ENCODE peak calls at places on chromosomes 5 and 9, in six cellular contexts. One of them, this sample, is unnamed. For H3K4me1, the result is how much of the 10 kb centered on the place peaks cover.

GRCh38 chr9:126386814-126387213 is 60.2 kb downstream of the MVB12B start:
- DNase-seq in H1: no peak
- DNase-seq in IMR-90: no peak
- DNase-seq in H9: no peak
- DNase-seq in neuronal stem cell: no peak
- DNase-seq in mesendoderm: no peak
- DNase-seq in this sample: no peak

GRCh38 chr9:20314981-20315380 is 307.3 kb downstream of the MLLT3 start:
- DNase-seq in H1: no peak
- DNase-seq in IMR-90: no peak
- DNase-seq in H9: no peak
- DNase-seq in neuronal stem cell: no peak
- DNase-seq in mesendoderm: no peak
- DNase-seq in this sample: no peak

GRCh38 chr9:69223605-69224004 is 49.5 kb downstream of the TJP2 start:
- DNase-seq in H1: peak
- DNase-seq in IMR-90: peak
- DNase-seq in H9: peak
- DNase-seq in neuronal stem cell: peak
- DNase-seq in mesendoderm: peak
- DNase-seq in this sample: peak

GRCh38 chr9:126690431-126691051 is 76.8 kb downstream of the LMX1B start:
- DNase-seq in H1: no peak
- DNase-seq in IMR-90: no peak
- DNase-seq in H9: peak
- DNase-seq in neuronal stem cell: no peak
- DNase-seq in mesendoderm: peak
- DNase-seq in this sample: peak

GRCh38 chr9:16316911-16317817 is 553.3 kb downstream of the BNC2 start:
- DNase-seq in H1: no peak
- DNase-seq in IMR-90: no peak
- DNase-seq in H9: peak
- DNase-seq in neuronal stem cell: no peak
- DNase-seq in mesendoderm: no peak
- DNase-seq in this sample: no peak

GRCh38 chr9:8186553-8186952 is 387.0 kb upstream of the DMAC1 start:
- DNase-seq in H1: no peak
- DNase-seq in IMR-90: no peak
- DNase-seq in H9: no peak
- DNase-seq in neuronal stem cell: no peak
- DNase-seq in mesendoderm: no peak
- DNase-seq in this sample: no peak

GRCh38 chr5:67402526-67402925 is 205.9 kb upstream of the CD180 start:
- DNase-seq in H1: no peak
- DNase-seq in IMR-90: no peak
- DNase-seq in H9: no peak
- DNase-seq in neuronal stem cell: no peak
- DNase-seq in mesendoderm: no peak
- DNase-seq in this sample: no peak

GRCh38 chr5:310516-310915 is 11.0 kb upstream of the AHRR start:
- DNase-seq in H1: no peak
- DNase-seq in IMR-90: no peak
- DNase-seq in H9: no peak
- DNase-seq in neuronal stem cell: no peak
- DNase-seq in mesendoderm: no peak
- DNase-seq in this sample: no peak

GRCh38 chr9:106621299-106621920 is 241.6 kb upstream of the ZNF462 start:
- DNase-seq in H1: peak
- DNase-seq in IMR-90: no peak
- DNase-seq in H9: peak
- DNase-seq in neuronal stem cell: peak
- DNase-seq in mesendoderm: no peak
- DNase-seq in this sample: no peak

GRCh38 chr9:4507731-4508130 is 17.5 kb downstream of the SLC1A1 start:
- DNase-seq in H1: no peak
- DNase-seq in IMR-90: no peak
- DNase-seq in H9: no peak
- DNase-seq in neuronal stem cell: no peak
- DNase-seq in mesendoderm: no peak
- DNase-seq in this sample: no peak

GRCh38 chr5:124995451-124995850 is 249.0 kb upstream of the ZNF608 start:
- DNase-seq in H1: no peak
- DNase-seq in IMR-90: peak
- DNase-seq in H9: no peak
- DNase-seq in neuronal stem cell: no peak
- DNase-seq in mesendoderm: no peak
- DNase-seq in this sample: peak

GRCh38 chr9:74804018-74804385 is 83.7 kb downstream of the TRPM6 start:
- DNase-seq in H1: no peak
- DNase-seq in IMR-90: no peak
- DNase-seq in H9: no peak
- DNase-seq in neuronal stem cell: no peak
- DNase-seq in mesendoderm: no peak
- DNase-seq in this sample: no peak

GRCh38 chr9:127067603-127068220 is 54.7 kb downstream of the ANGPTL2 start:
- DNase-seq in H1: no peak
- DNase-seq in IMR-90: no peak
- DNase-seq in H9: no peak
- DNase-seq in neuronal stem cell: no peak
- DNase-seq in mesendoderm: no peak
- DNase-seq in this sample: no peak

GRCh38 chr5:82150562-82150961 is 127.6 kb downstream of the RPS23 start:
- DNase-seq in H1: no peak
- DNase-seq in IMR-90: no peak
- DNase-seq in H9: no peak
- DNase-seq in neuronal stem cell: no peak
- DNase-seq in mesendoderm: no peak
- DNase-seq in this sample: no peak

GRCh38 chr5:57442080-57442839 is 40.4 kb downstream of the ACTBL2 start:
- DNase-seq in H1: no peak
- DNase-seq in IMR-90: peak
- DNase-seq in H9: no peak
- DNase-seq in neuronal stem cell: no peak
- DNase-seq in mesendoderm: no peak
- DNase-seq in this sample: peak

GRCh38 chr5:111810087-111810486 is 53.1 kb upstream of the NREP start:
- DNase-seq in H1: no peak
- DNase-seq in IMR-90: no peak
- DNase-seq in H9: no peak
- DNase-seq in neuronal stem cell: no peak
- DNase-seq in mesendoderm: no peak
- DNase-seq in this sample: no peak

GRCh38 chr9:407255-407654 is 192.6 kb downstream of the DOCK8 start:
- DNase-seq in H1: no peak
- DNase-seq in IMR-90: no peak
- DNase-seq in H9: no peak
- DNase-seq in neuronal stem cell: no peak
- DNase-seq in mesendoderm: peak
- DNase-seq in this sample: no peak

GRCh38 chr5:141623621-141624020 is 4.8 kb upstream of the DIAPH1 start:
- DNase-seq in H1: no peak
- DNase-seq in IMR-90: no peak
- DNase-seq in H9: no peak
- DNase-seq in neuronal stem cell: no peak
- DNase-seq in mesendoderm: no peak
- DNase-seq in this sample: no peak

GRCh38 chr5:181199881-181200282 is 5.1 kb downstream of the TRIM7 start:
- DNase-seq in H1: no peak
- DNase-seq in IMR-90: no peak
- DNase-seq in H9: no peak
- DNase-seq in neuronal stem cell: no peak
- DNase-seq in mesendoderm: no peak
- DNase-seq in this sample: no peak

GRCh38 chr9:126591083-126591482 is 22.6 kb upstream of the LMX1B start:
- DNase-seq in H1: no peak
- DNase-seq in IMR-90: peak
- DNase-seq in H9: no peak
- DNase-seq in neuronal stem cell: no peak
- DNase-seq in mesendoderm: peak
- DNase-seq in this sample: peak

GRCh38 chr9:137740311-137740710 is 121.5 kb downstream of the EHMT1 start:
- DNase-seq in H1: no peak
- DNase-seq in IMR-90: peak
- DNase-seq in H9: no peak
- DNase-seq in neuronal stem cell: no peak
- DNase-seq in mesendoderm: peak
- DNase-seq in this sample: peak

GRCh38 chr9:121359358-121360294 is 10.4 kb downstream of the STOM start:
- DNase-seq in H1: no peak
- DNase-seq in IMR-90: no peak
- DNase-seq in H9: no peak
- DNase-seq in neuronal stem cell: no peak
- DNase-seq in mesendoderm: no peak
- DNase-seq in this sample: peak

GRCh38 chr5:61311836-61312808 is 19.9 kb upstream of the ZSWIM6 start:
- DNase-seq in H1: no peak
- DNase-seq in IMR-90: peak
- DNase-seq in H9: no peak
- DNase-seq in neuronal stem cell: no peak
- DNase-seq in mesendoderm: no peak
- DNase-seq in this sample: peak

GRCh38 chr9:127311239-127311741 is 46.7 kb downstream of the GARNL3 start:
- DNase-seq in H1: no peak
- DNase-seq in IMR-90: peak
- DNase-seq in H9: no peak
- DNase-seq in neuronal stem cell: peak
- DNase-seq in mesendoderm: peak
- DNase-seq in this sample: peak

GRCh38 chr9:122251351-122251750 is 13.3 kb downstream of the RBM18 start:
- DNase-seq in H1: no peak
- DNase-seq in IMR-90: no peak
- DNase-seq in H9: no peak
- DNase-seq in neuronal stem cell: no peak
- DNase-seq in mesendoderm: no peak
- DNase-seq in this sample: no peak

GRCh38 chr5:98798371-98798770 is 24.9 kb downstream of the RGMB start:
- DNase-seq in H1: no peak
- DNase-seq in IMR-90: no peak
- DNase-seq in H9: no peak
- DNase-seq in neuronal stem cell: no peak
- DNase-seq in mesendoderm: no peak
- DNase-seq in this sample: no peak

GRCh38 chr9:86854898-86855523 is 92.3 kb downstream of the GAS1 start:
- DNase-seq in H1: peak
- DNase-seq in IMR-90: peak
- DNase-seq in H9: peak
- DNase-seq in neuronal stem cell: peak
- DNase-seq in mesendoderm: peak
- DNase-seq in this sample: peak

GRCh38 chr9:86859056-86859455 is 88.2 kb downstream of the GAS1 start:
- DNase-seq in H1: no peak
- DNase-seq in IMR-90: no peak
- DNase-seq in H9: no peak
- DNase-seq in neuronal stem cell: no peak
- DNase-seq in mesendoderm: no peak
- DNase-seq in this sample: no peak

GRCh38 chr9:86859966-86860365 is 87.3 kb downstream of the GAS1 start:
- DNase-seq in H1: no peak
- DNase-seq in IMR-90: no peak
- DNase-seq in H9: no peak
- DNase-seq in neuronal stem cell: no peak
- DNase-seq in mesendoderm: no peak
- DNase-seq in this sample: no peak

DNA sequence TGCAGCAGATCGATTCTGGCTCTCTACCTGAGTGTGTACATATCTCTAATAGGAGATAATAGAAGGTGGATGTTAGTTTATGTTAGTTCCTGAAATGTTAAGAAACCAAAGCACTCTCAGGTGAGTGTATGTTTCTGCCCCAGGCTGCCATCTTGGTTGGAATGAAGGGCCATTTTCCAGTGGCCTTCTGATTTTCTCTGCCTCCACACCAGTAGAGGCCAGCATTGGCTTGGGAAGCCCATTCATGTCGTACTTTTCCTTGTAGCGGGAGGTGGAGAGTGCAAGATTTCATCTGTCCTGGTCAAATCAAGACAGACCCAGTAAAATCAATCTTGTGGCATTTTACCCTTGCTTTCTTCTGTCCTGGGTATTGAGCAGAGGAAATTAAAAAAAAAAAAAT is 91.0 kb downstream of the GAS1 start:
- DNase-seq in H1: no peak
- DNase-seq in IMR-90: no peak
- DNase-seq in H9: peak
- DNase-seq in neuronal stem cell: no peak
- DNase-seq in mesendoderm: peak
- DNase-seq in this sample: no peak
- H2BK15ac ChIP-seq in H1: no peak
- H2BK15ac ChIP-seq in IMR-90: no peak
- H2BK15ac ChIP-seq in H9: no peak
- H2BK15ac ChIP-seq in neuronal stem cell: no peak
- H2BK15ac ChIP-seq in mesendoderm: no peak
- H2BK15ac ChIP-seq in this sample: no peak

GRCh38 chr9:87267701-87268100 is 230.0 kb upstream of the DAPK1 start:
- DNase-seq in H1: no peak
- DNase-seq in IMR-90: no peak
- DNase-seq in H9: no peak
- DNase-seq in neuronal stem cell: no peak
- DNase-seq in mesendoderm: no peak
- DNase-seq in this sample: no peak
- H3K4me1 ChIP-seq in H1: under half
- H3K4me1 ChIP-seq in IMR-90: under half
- H3K4me1 ChIP-seq in H9: under half
- H3K4me1 ChIP-seq in neuronal stem cell: under half
- H3K4me1 ChIP-seq in mesendoderm: under half
- H3K4me1 ChIP-seq in this sample: under half

GRCh38 chr5:139451878-139452660 is 10.5 kb downstream of the ECSCR start:
- DNase-seq in H1: no peak
- DNase-seq in IMR-90: no peak
- DNase-seq in H9: no peak
- DNase-seq in neuronal stem cell: no peak
- DNase-seq in mesendoderm: no peak
- DNase-seq in this sample: no peak

GRCh38 chr5:139454568-139455290 is 7.8 kb downstream of the ECSCR start:
- DNase-seq in H1: no peak
- DNase-seq in IMR-90: no peak
- DNase-seq in H9: no peak
- DNase-seq in neuronal stem cell: no peak
- DNase-seq in mesendoderm: no peak
- DNase-seq in this sample: no peak

GRCh38 chr5:139453683-139454567 is 8.6 kb downstream of the ECSCR start:
- DNase-seq in H1: no peak
- DNase-seq in IMR-90: no peak
- DNase-seq in H9: no peak
- DNase-seq in neuronal stem cell: no peak
- DNase-seq in mesendoderm: no peak
- DNase-seq in this sample: no peak

GRCh38 chr5:139446956-139447779 is 7.8 kb upstream of the DNAJC18 start:
- DNase-seq in H1: no peak
- DNase-seq in IMR-90: peak
- DNase-seq in H9: no peak
- DNase-seq in neuronal stem cell: no peak
- DNase-seq in mesendoderm: no peak
- DNase-seq in this sample: peak

GRCh38 chr5:139451176-139451575 is 11.4 kb downstream of the ECSCR start:
- DNase-seq in H1: no peak
- DNase-seq in IMR-90: no peak
- DNase-seq in H9: no peak
- DNase-seq in neuronal stem cell: no peak
- DNase-seq in mesendoderm: no peak
- DNase-seq in this sample: no peak
- H3K23ac ChIP-seq in H1: no peak
- H3K23ac ChIP-seq in IMR-90: no peak
- H3K23ac ChIP-seq in H9: no peak
- H3K23ac ChIP-seq in neuronal stem cell: no peak
- H3K23ac ChIP-seq in mesendoderm: no peak
- H3K23ac ChIP-seq in this sample: no peak

GRCh38 chr9:27088981-27089380 is 20.0 kb upstream of the TEK start:
- DNase-seq in H1: no peak
- DNase-seq in IMR-90: peak
- DNase-seq in H9: no peak
- DNase-seq in neuronal stem cell: no peak
- DNase-seq in mesendoderm: no peak
- DNase-seq in this sample: peak
- H2BK15ac ChIP-seq in H1: no peak
- H2BK15ac ChIP-seq in IMR-90: peak
- H2BK15ac ChIP-seq in H9: no peak
- H2BK15ac ChIP-seq in neuronal stem cell: no peak
- H2BK15ac ChIP-seq in mesendoderm: no peak
- H2BK15ac ChIP-seq in this sample: no peak

This sample was measured in mesenchymal stem cell.